ENCODE peak calls at places on chromosomes 16 and 17, in ten cellular contexts. Z, J, Q, E, P, W, D, I, X and A are unnamed samples.
A peak's percentile ranks its signal among the peaks of the same experiment; 100 is the strongest.

GRCh38 chr17:39153541-39154111 is 2.2 kb upstream of the PLXDC1 start:
- DNase-seq in P (peak; percentile 95), J (peak; percentile 88), I (peak; percentile 90), D (peak; percentile 96), Q (peak; percentile 82), Z (peak; percentile 98), E (peak; percentile 93), W (peak; percentile 98), X (peak; percentile 92), A (peak; percentile 76)

GRCh38 chr17:43736389-43736788 is 22.2 kb downstream of the SOST start:
- DNase-seq in E (no peak), P (no peak), W (no peak), Z (no peak), D (no peak), X (no peak), J (no peak), I (no peak), Q (no peak), A (no peak)

GRCh38 chr16:27319257-27319965 is 5.6 kb downstream of the IL4R start:
- DNase-seq in X (no peak), I (no peak), Z (peak; percentile 41), E (no peak), Q (no peak), W (peak; percentile 60), P (no peak), D (no peak), J (no peak), A (no peak)

GRCh38 chr17:35786941-35787432 is 8.5 kb downstream of the MMP28 start:
- DNase-seq in I (no peak), Q (no peak), E (no peak), Z (no peak), X (no peak), J (peak; percentile 60), P (no peak), W (no peak), D (no peak), A (no peak)

GRCh38 chr17:4966844-4967538 is 626 bp downstream of the SPAG7 start:
- DNase-seq in J (peak; percentile 100), I (peak; percentile 97), X (peak; percentile 98), Q (peak; percentile 87), W (peak; percentile 100), E (peak; percentile 99), D (peak; percentile 97), P (peak; percentile 99), Z (peak; percentile 99), A (peak; percentile 98)

GRCh38 chr16:77223184-77223583 is 24.0 kb downstream of the SYCE1L start:
- DNase-seq in W (no peak), D (no peak), I (no peak), Q (no peak), P (no peak), Z (no peak), X (no peak), E (no peak), J (no peak), A (peak; percentile 66)

GRCh38 chr16:24915019-24915418 is 69.3 kb downstream of the SLC5A11 start:
- DNase-seq in E (no peak), W (no peak), I (no peak), Q (no peak), J (no peak), D (no peak), X (no peak), P (no peak), Z (no peak), A (no peak)

GRCh38 chr16:75258807-75259141 is 7.3 kb upstream of the BCAR1 start:
- DNase-seq in J (no peak), E (no peak), Q (no peak), Z (peak; percentile 50), D (no peak), P (no peak), I (no peak), W (no peak), X (no peak), A (no peak)

GRCh38 chr16:16045879-16046278 is 96.5 kb downstream of the ABCC1 start:
- DNase-seq in P (no peak), D (no peak), W (no peak), Z (no peak), J (no peak), X (no peak), Q (no peak), E (no peak), I (no peak), A (peak; percentile 69)

GRCh38 chr16:66656547-66656946 is 40.0 kb downstream of the CMTM4 start:
- DNase-seq in W (no peak), P (no peak), E (no peak), J (peak; percentile 38), D (no peak), X (no peak), I (no peak), Q (no peak), Z (no peak), A (no peak)

GRCh38 chr16:50448522-50448921 is 79.7 kb upstream of the BRD7 start:
- DNase-seq in Z (no peak), I (peak; percentile 38), X (no peak), D (no peak), J (no peak), Q (no peak), E (no peak), W (no peak), P (no peak), A (peak; percentile 91)

GRCh38 chr16:50096791-50097190 is 31.0 kb downstream of the HEATR3 start:
- DNase-seq in D (no peak), Z (no peak), I (no peak), J (peak; percentile 63), P (no peak), Q (no peak), E (no peak), W (no peak), X (no peak), A (no peak)

GRCh38 chr17:39738568-39738901 is 797 bp downstream of the GRB7 start:
- DNase-seq in E (no peak), J (no peak), D (no peak), X (peak; percentile 51), I (peak; percentile 78), Q (no peak), P (peak; percentile 38), Z (no peak), W (no peak), A (peak; percentile 88)

GRCh38 chr17:79382313-79382712 is 228.5 kb downstream of the RBFOX3 start:
- DNase-seq in Q (no peak), Z (no peak), E (no peak), J (no peak), W (no peak), X (no peak), I (no peak), P (no peak), D (no peak), A (no peak)
- H3K27me3 ChIP-seq in Q (no peaks in the 10 kb centered on the region), Z (peaks cover 86% of the 10 kb centered on the region), E (no peaks in the 10 kb centered on the region), J (peaks cover 13% of the 10 kb centered on the region), W (no peaks in the 10 kb centered on the region), X (no peaks in the 10 kb centered on the region), I (no peaks in the 10 kb centered on the region), P (peaks cover 64% of the 10 kb centered on the region), D (peaks cover 53% of the 10 kb centered on the region), A (no peaks in the 10 kb centered on the region)

GRCh38 chr17:964881-965280 is 14.7 kb downstream of the NXN start:
- DNase-seq in I (no peak), E (no peak), Z (no peak), J (no peak), P (no peak), W (no peak), D (no peak), X (no peak), Q (no peak), A (peak; percentile 66)
- H3K27me3 ChIP-seq in I (no peaks in the 10 kb centered on the region), E (no peaks in the 10 kb centered on the region), Z (no peaks in the 10 kb centered on the region), J (no peaks in the 10 kb centered on the region), P (no peaks in the 10 kb centered on the region), W (no peaks in the 10 kb centered on the region), D (no peaks in the 10 kb centered on the region), X (peaks cover 7% of the 10 kb centered on the region), Q (no peaks in the 10 kb centered on the region), A (no peaks in the 10 kb centered on the region)

DNA sequence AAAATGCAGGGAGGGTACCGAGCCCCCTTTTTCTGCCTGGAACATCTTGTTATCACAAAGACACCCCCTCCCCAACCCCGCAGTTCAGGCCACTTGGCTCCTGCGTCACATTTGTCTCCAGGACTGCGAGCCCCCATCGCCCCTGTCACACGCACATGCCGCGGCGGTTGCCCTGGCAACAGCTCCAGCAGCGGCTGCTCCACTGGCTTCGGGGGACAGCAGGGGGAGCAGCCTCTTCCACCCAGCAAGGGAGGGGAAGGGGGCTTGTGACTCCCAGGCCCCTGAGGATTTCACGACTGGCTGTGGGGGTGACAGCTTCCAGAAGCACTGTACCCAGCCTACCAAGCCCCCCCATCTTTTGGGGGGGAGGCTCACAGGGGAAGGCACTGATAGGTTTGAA is 2.6 kb downstream of the BAIAP3 start:
- DNase-seq in E (no peak), I (no peak), Z (no peak), W (no peak), J (no peak), X (no peak), D (no peak), Q (no peak), P (no peak), A (peak; percentile 86)
- H3K27me3 ChIP-seq in E (no peaks in the 10 kb centered on the region), I (peaks cover 1% of the 10 kb centered on the region), Z (peaks cover 78% of the 10 kb centered on the region), W (peaks cover 29% of the 10 kb centered on the region), J (peaks cover 55% of the 10 kb centered on the region), X (peaks cover 17% of the 10 kb centered on the region), D (peaks cover 77% of the 10 kb centered on the region), Q (peaks cover 37% of the 10 kb centered on the region), P (peaks cover 30% of the 10 kb centered on the region), A (peaks cover 37% of the 10 kb centered on the region)

GRCh38 chr17:48491527-48492273 is 39.1 kb downstream of the HOXB1 start:
- DNase-seq in Z (no peak), W (no peak), I (no peak), E (no peak), Q (no peak), D (no peak), P (no peak), X (no peak), J (peak; percentile 48), A (no peak)

GRCh38 chr17:48488548-48489106 is 42.2 kb downstream of the HOXB1 start:
- DNase-seq in P (no peak), D (no peak), I (no peak), Q (no peak), E (no peak), J (no peak), W (no peak), Z (no peak), X (no peak), A (no peak)

GRCh38 chr17:48487221-48487620 is 43.6 kb downstream of the HOXB1 start:
- DNase-seq in I (no peak), E (no peak), W (no peak), Q (no peak), Z (no peak), J (no peak), D (no peak), P (no peak), X (no peak), A (no peak)

GRCh38 chr17:48490391-48491026 is 40.3 kb downstream of the HOXB1 start:
- DNase-seq in J (no peak), W (no peak), E (no peak), X (no peak), P (no peak), Z (no peak), D (no peak), Q (no peak), I (no peak), A (no peak)

DNA sequence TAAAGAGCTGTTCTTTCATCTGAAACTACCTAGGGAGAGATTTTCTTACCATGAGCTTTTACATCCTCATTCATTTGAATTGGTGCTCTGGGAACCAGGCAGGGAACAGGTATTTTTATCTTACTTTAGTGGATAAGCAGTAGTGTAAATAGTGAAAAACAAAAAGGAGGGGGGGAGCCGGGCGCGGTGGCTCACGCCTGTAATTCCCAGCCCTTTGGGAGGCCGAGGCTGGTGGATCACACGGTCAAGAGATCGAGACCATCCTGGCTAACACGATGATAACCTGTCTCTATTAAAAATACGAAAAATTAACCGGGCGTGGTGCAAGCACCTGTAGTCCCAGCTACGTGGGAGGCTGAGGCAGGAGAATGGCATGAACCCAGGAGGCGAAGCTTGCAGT is 41.0 kb downstream of the HOXB1 start:
- DNase-seq in Z (no peak), P (no peak), E (no peak), J (no peak), Q (no peak), X (no peak), W (no peak), D (no peak), I (no peak), A (no peak)
- H3K27me3 ChIP-seq in Z (peaks cover 2% of the 10 kb centered on the region), P (peaks cover 18% of the 10 kb centered on the region), E (no peaks in the 10 kb centered on the region), J (no peaks in the 10 kb centered on the region), Q (no peaks in the 10 kb centered on the region), X (no peaks in the 10 kb centered on the region), W (no peaks in the 10 kb centered on the region), D (peaks cover 68% of the 10 kb centered on the region), I (peaks cover 5% of the 10 kb centered on the region), A (peaks cover 33% of the 10 kb centered on the region)